ENCODE peak calls at places on chromosomes 7 and 10, in five cellular contexts. Q is psoas muscle, Z is coronary artery, J is fibroblast of lung, S is fibroblast of the aortic adventitia. D is an unnamed sample.

GRCh38 chr10:34638405-34639054 is 176.6 kb downstream of the PARD3 start:
- DNase-seq in Z (peak), J (peak), S (peak), Q (peak), D (peak)

GRCh38 chr10:97689637-97690036 is 2.6 kb upstream of the AVPI1 start:
- DNase-seq in Q (no peak), J (peak), Z (no peak), S (peak), D (no peak)

GRCh38 chr7:150988230-150989226 is 2.3 kb upstream of the NOS3 start:
- DNase-seq in J (no peak), Q (peak), S (no peak), Z (no peak), D (no peak)

GRCh38 chr7:123627859-123628258 is 26.2 kb downstream of the ASB15 start:
- DNase-seq in S (no peak), Z (no peak), J (no peak), Q (no peak), D (no peak)

GRCh38 chr7:34320412-34320811 is 337.6 kb upstream of the NPSR1 start:
- DNase-seq in Z (no peak), S (no peak), Q (no peak), J (no peak), D (no peak)

GRCh38 chr7:157801971-157802675 is 465.3 kb downstream of the DNAJB6 start:
- DNase-seq in S (no peak), Z (no peak), Q (peak), J (no peak), D (no peak)

GRCh38 chr7:156988605-156989185 is 21.8 kb downstream of the MNX1 start:
- DNase-seq in Z (no peak), Q (no peak), J (no peak), S (peak), D (no peak)

GRCh38 chr7:130758429-130759056 is 24.5 kb upstream of the KLF14 start:
- DNase-seq in Q (no peak), J (peak), S (peak), Z (no peak), D (peak)

GRCh38 chr7:36851382-36851781 is 127.1 kb upstream of the AOAH start:
- DNase-seq in Q (no peak), Z (no peak), S (no peak), J (no peak), D (no peak)

GRCh38 chr7:1402791-1403755 is 56.2 kb downstream of the MICALL2 start:
- DNase-seq in J (no peak), Q (no peak), S (no peak), Z (no peak), D (no peak)

GRCh38 chr10:79404231-79404609 is 41.2 kb downstream of the ZCCHC24 start:
- DNase-seq in Z (peak), J (peak), S (peak), Q (peak), D (no peak)

GRCh38 chr10:68406111-68406814 is 814 bp downstream of the RUFY2 start:
- DNase-seq in Q (peak), J (peak), Z (no peak), S (peak), D (no peak)

GRCh38 chr7:47283497-47284131 is 298.3 kb downstream of the TNS3 start:
- DNase-seq in Q (no peak), S (no peak), J (no peak), Z (no peak), D (no peak)

GRCh38 chr7:155458317-155459132 is 596 bp downstream of the EN2 start:
- DNase-seq in Q (no peak), Z (no peak), S (no peak), J (no peak), D (no peak)

GRCh38 chr10:5360318-5360915 is 4.3 kb upstream of the UCN3 start:
- DNase-seq in Z (no peak), J (no peak), Q (no peak), S (no peak), D (no peak)

GRCh38 chr10:50393784-50394183 is 142.5 kb upstream of the ASAH2 start:
- DNase-seq in J (peak), S (peak), Z (no peak), Q (no peak), D (no peak)

GRCh38 chr10:117217196-117217761 is 20.0 kb downstream of the KCNK18 start:
- DNase-seq in Q (no peak), J (no peak), Z (no peak), S (no peak), D (no peak)

DNA sequence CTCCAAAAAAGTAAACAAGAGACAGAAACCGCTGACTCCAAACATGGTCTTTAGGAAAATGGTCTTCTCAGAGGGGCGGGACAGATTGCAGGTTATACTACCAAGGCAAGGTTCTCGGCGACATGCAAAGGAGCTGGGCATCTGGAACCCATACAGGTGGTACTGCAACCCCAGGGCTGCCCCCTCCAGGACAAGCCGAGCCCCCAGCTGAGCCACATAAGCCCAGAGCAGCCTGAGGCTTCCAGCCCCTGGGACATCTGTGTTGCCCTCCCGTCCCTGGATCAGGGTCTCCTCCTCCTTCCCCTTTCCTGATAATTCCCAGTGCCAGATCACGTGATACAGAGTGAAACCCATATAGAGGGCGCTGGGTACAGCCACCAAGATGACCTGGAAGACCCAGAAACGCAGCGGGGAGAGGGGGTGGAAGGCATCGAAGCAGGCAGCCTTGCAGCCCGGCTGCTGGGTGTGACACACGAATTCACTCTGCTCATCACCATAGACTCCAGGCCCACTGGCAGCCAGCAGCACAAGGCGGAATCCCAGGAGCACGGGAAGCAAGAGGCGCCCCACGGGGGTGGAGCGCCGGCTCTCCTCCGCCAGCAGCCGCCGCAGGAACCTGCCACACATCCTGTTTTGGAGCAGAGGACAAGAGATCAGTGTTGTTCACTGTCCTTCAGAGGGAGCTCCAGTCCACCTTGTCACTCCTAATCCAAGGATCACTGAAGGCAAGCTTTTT is at the start of gene GJC3:
- DNase-seq in Q (peak), S (peak), J (peak), Z (no peak), D (no peak)
- H3K4me3 ChIP-seq in Q (peak), S (peak), J (no peak), Z (peak), D (no peak)

DNA sequence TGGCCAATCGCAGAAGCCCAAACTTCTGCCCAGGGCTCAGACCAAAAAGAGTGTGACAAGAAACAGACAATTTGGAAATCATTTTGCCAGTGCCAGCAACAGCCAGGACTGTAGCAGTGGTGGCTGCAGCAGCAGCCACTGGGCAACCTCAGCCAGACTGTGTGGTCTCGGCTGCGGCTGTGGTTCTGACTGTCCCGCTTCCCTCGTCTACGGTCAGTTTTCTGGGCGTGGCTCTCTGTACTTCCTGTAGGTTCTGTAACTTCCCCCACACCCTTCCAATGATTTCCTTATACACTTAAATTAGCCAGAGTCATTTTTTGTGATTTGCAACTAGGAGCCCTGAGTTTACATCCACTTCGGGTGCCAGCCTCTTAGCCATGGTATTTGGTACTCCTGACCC is 39.9 kb downstream of the CYTH3 start:
- DNase-seq in Q (no peak), S (no peak), Z (no peak), J (no peak), D (no peak)
- H3K4me3 ChIP-seq in Q (no peak), S (no peak), Z (peak), J (no peak), D (no peak)

GRCh38 chr7:99140813-99141212 is 3.1 kb downstream of the SMURF1 start:
- DNase-seq in S (no peak), Z (no peak), J (no peak), Q (no peak), D (no peak)

GRCh38 chr7:99141334-99141733 is 2.6 kb downstream of the SMURF1 start:
- DNase-seq in Z (no peak), J (no peak), Q (no peak), S (peak), D (no peak)

GRCh38 chr7:99141756-99142726 is 1.9 kb downstream of the SMURF1 start:
- DNase-seq in Z (peak), J (peak), S (peak), Q (peak), D (no peak)

GRCh38 chr7:99137418-99138180 is 6.3 kb downstream of the SMURF1 start:
- DNase-seq in Z (no peak), S (peak), J (peak), Q (no peak), D (no peak)

GRCh38 chr7:99139031-99139430 is 4.9 kb downstream of the SMURF1 start:
- DNase-seq in S (peak), Q (no peak), Z (no peak), J (peak), D (no peak)
- H3K4me3 ChIP-seq in S (no peak), Q (no peak), Z (no peak), J (peak), D (no peak)

GRCh38 chr10:75102830-75103673 is 8.4 kb upstream of the SAMD8 start:
- DNase-seq in Z (peak), J (no peak), Q (no peak), S (no peak), D (no peak)

GRCh38 chr10:75099952-75100763 is 11.3 kb upstream of the SAMD8 start:
- DNase-seq in Z (no peak), S (peak), J (peak), Q (peak), D (no peak)

GRCh38 chr10:75101416-75102251 is 9.8 kb upstream of the SAMD8 start:
- DNase-seq in J (no peak), S (no peak), Z (no peak), Q (peak), D (no peak)

GRCh38 chr10:75098902-75099673 is 12.4 kb upstream of the SAMD8 start:
- DNase-seq in J (no peak), Z (no peak), Q (no peak), S (no peak), D (no peak)

GRCh38 chr10:75100764-75101291 is 10.6 kb upstream of the SAMD8 start:
- DNase-seq in Q (no peak), S (no peak), J (no peak), Z (no peak), D (no peak)
- H3K4me3 ChIP-seq in Q (peak), S (no peak), J (no peak), Z (no peak), D (no peak)